ENCODE peak calls at places on chromosomes 13 and 19, in five cellular contexts. E, Y, I, O and T are unnamed samples.

GRCh38 chr13:57996717-57997116 is 365.2 kb downstream of the PCDH17 start:
- DNase-seq in I (no peak), E (no peak), Y (no peak), O (no peak), T (no peak)

GRCh38 chr19:15241259-15241658 is 9.0 kb upstream of the EPHX3 start:
- DNase-seq in I (no peak), E (no peak), Y (no peak), O (no peak), T (no peak)

GRCh38 chr19:10214784-10215183 is 16.3 kb downstream of the S1PR2 start:
- DNase-seq in E (no peak), Y (no peak), I (no peak), O (no peak), T (no peak)

GRCh38 chr13:110475550-110476219 is 85.8 kb downstream of the RAB20 start:
- DNase-seq in O (no peak), I (no peak), Y (no peak), E (no peak), T (no peak)

GRCh38 chr13:47036291-47037008 is 139.6 kb upstream of the HTR2A start:
- DNase-seq in I (no peak), O (no peak), E (no peak), Y (no peak), T (no peak)

GRCh38 chr13:44921931-44922758 is 67.1 kb downstream of the NUFIP1 start:
- DNase-seq in I (peak), E (no peak), Y (peak), O (peak), T (no peak)

GRCh38 chr19:27765912-27766725 is 1446.8 kb downstream of the UQCRFS1 start:
- DNase-seq in O (no peak), Y (no peak), I (no peak), E (no peak), T (no peak)

GRCh38 chr19:36605839-36606478 is 846 bp downstream of the ZNF382 start:
- DNase-seq in E (no peak), O (peak), Y (no peak), I (no peak), T (no peak)

GRCh38 chr19:17163652-17164051 is 51.5 kb upstream of the USE1 start:
- DNase-seq in I (no peak), Y (no peak), E (no peak), O (no peak), T (no peak)

GRCh38 chr13:60759499-60759898 is 362.5 kb downstream of the TDRD3 start:
- DNase-seq in O (peak), E (no peak), I (peak), Y (no peak), T (no peak)

GRCh38 chr19:18606281-18607221 is at the start of gene CRLF1:
- DNase-seq in E (no peak), O (no peak), I (no peak), Y (no peak), T (no peak)

GRCh38 chr13:91024157-91024792 is 323.2 kb upstream of the MIR17HG start:
- DNase-seq in O (no peak), I (no peak), E (no peak), Y (no peak), T (no peak)

GRCh38 chr19:18785179-18786124 is 5.7 kb downstream of the COMP start:
- DNase-seq in I (peak), E (peak), Y (peak), O (peak), T (no peak)

GRCh38 chr13:40221460-40222201 is 444.8 kb downstream of the FOXO1 start:
- DNase-seq in O (no peak), Y (peak), I (no peak), E (no peak), T (no peak)

GRCh38 chr19:30334841-30335240 is 37.3 kb upstream of the ZNF536 start:
- DNase-seq in O (no peak), I (no peak), Y (no peak), E (no peak), T (no peak)

GRCh38 chr19:35295453-35295791 is 3.5 kb downstream of the MAG start:
- DNase-seq in I (no peak), E (no peak), O (no peak), Y (no peak), T (no peak)

GRCh38 chr19:10514211-10515145 is 2.8 kb downstream of the S1PR5 start:
- DNase-seq in Y (no peak), E (peak), O (no peak), I (no peak), T (no peak)

GRCh38 chr19:21824679-21825078 is 11.3 kb downstream of the ZNF43 start:
- DNase-seq in I (no peak), Y (no peak), O (no peak), E (no peak), T (no peak)

GRCh38 chr13:110950819-110951570 is 36.1 kb upstream of the ANKRD10 start:
- DNase-seq in Y (no peak), E (no peak), O (no peak), I (no peak), T (no peak)

GRCh38 chr13:76912476-76912875 is 26.3 kb upstream of the KCTD12 start:
- DNase-seq in I (no peak), O (no peak), E (no peak), Y (no peak), T (no peak)

GRCh38 chr19:1904385-1905070 is 671 bp upstream of the ADAT3 start:
- DNase-seq in Y (peak), O (no peak), I (peak), E (no peak), T (peak)

GRCh38 chr13:111951982-111952565 is 114.9 kb upstream of the SOX1 start:
- DNase-seq in I (no peak), Y (no peak), E (no peak), O (no peak), T (no peak)

GRCh38 chr13:103605546-103606326 is 539.5 kb upstream of the SLC10A2 start:
- DNase-seq in I (no peak), E (no peak), O (no peak), Y (no peak), T (no peak)

GRCh38 chr13:50690020-50690419 is 153.5 kb downstream of the DLEU7 start:
- DNase-seq in I (no peak), Y (no peak), O (no peak), E (no peak), T (no peak)

GRCh38 chr13:107211073-107211472 is 643.1 kb upstream of the ARGLU1 start:
- DNase-seq in I (peak), O (peak), Y (peak), E (peak), T (no peak)

GRCh38 chr19:35859414-35859813 is 2.7 kb downstream of the KIRREL2 start:
- DNase-seq in O (no peak), Y (no peak), E (no peak), I (no peak), T (no peak)

GRCh38 chr19:4217429-4218264 is 11.7 kb upstream of the EBI3 start:
- DNase-seq in Y (no peak), I (no peak), O (no peak), E (no peak), T (no peak)

GRCh38 chr19:51800849-51801244 is 5.9 kb downstream of the FPR3 start:
- DNase-seq in E (no peak), O (no peak), Y (no peak), I (no peak), T (no peak)

GRCh38 chr13:95553614-95554385 is 1.3 kb downstream of the CLDN10 start:
- DNase-seq in I (peak), E (no peak), O (no peak), Y (no peak), T (no peak)

GRCh38 chr13:60351816-60352215 is 45.2 kb upstream of the TDRD3 start:
- DNase-seq in E (no peak), I (no peak), Y (no peak), O (no peak), T (no peak)

GRCh38 chr13:48818495-48818961 is 157.2 kb upstream of the FNDC3A start:
- DNase-seq in O (peak), E (no peak), Y (no peak), I (no peak), T (no peak)

GRCh38 chr13:40401911-40402776 is 264.3 kb downstream of the FOXO1 start:
- DNase-seq in O (peak), E (peak), Y (peak), I (peak), T (peak)

GRCh38 chr13:52850396-52851152 is 2.1 kb upstream of the PCDH8 start:
- DNase-seq in E (peak), I (peak), Y (peak), O (peak), T (no peak)

GRCh38 chr19:4268816-4269430 is 10.1 kb upstream of the SHD start:
- DNase-seq in I (no peak), O (no peak), E (no peak), Y (no peak), T (no peak)

GRCh38 chr19:21566073-21566472 is 60.7 kb downstream of the ZNF429 start:
- DNase-seq in Y (no peak), E (no peak), O (no peak), I (no peak), T (no peak)

GRCh38 chr13:27794075-27794691 is 1.9 kb downstream of the GSX1 start:
- DNase-seq in O (no peak), I (no peak), E (no peak), Y (no peak), T (no peak)

GRCh38 chr13:27796544-27797227 is 4.4 kb downstream of the GSX1 start:
- DNase-seq in Y (no peak), O (no peak), I (no peak), E (no peak), T (no peak)

GRCh38 chr13:27794921-27795717 is 2.8 kb downstream of the GSX1 start:
- DNase-seq in O (no peak), E (no peak), I (no peak), Y (no peak), T (no peak)

GRCh38 chr13:27795718-27796019 is 3.4 kb downstream of the GSX1 start:
- DNase-seq in I (no peak), Y (no peak), O (no peak), E (no peak), T (no peak)

DNA sequence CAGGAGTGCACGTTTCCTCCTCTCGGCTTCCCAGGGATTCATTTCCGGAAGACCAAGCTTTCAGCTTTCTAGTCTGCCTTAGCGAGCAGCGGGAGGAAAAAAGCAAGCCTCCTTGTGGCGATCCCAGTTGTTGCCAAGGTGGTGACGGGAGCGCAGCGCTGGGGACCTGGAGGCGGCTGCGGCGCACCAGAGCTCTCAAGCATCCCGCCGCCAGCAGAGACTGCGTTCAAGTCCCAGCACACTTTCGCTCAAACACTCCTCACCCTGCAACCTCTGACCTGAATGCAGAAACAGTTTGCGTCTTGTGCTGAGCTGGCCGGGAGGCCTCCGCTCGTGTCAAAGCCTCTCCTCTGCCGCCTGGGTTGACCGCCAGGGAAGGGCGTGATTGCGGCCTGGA is 4.9 kb downstream of the GSX1 start:
- DNase-seq in Y (no peak), O (peak), I (no peak), E (peak), T (no peak)
- TF ChIP-seq CTCF in Y (no peak), O (peak), I (no peak), E (peak), T (no peak)

DNA sequence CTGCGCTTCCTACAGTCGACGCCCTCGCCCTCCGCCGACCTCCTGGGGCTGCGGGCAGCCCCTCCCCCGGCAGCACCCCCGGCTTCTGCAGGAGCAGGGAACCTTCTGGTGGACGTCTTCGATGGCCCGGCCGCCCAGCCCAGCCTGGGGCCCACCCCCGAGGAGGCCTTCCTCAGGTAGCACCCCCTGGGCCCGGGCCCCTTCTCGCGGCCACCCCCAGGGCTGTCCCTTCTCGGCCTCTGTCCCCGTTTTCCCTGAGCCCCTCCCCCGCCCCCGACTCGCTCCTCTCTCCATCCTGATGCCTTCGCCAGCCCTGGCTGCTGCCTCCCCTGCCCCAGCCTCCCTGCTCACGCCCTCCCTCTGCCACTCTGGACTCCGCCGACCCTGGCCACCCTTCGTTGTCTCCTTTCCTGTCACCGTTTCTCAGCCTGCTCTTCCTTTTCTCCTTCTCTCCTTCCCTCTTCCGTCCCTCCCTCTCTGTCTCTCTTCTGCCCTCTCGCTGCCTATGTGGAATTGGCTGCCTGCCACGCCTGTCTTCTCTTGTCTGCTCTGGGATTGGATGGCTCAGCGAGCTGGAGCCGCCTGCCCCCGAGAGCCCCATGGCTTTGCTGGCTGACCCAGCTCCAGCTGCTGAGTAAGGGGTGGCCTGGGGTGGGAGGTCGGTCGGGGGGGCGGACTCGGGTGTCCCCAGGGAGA is 11.0 kb downstream of the FUZ start:
- DNase-seq in O (peak), I (peak), E (peak), Y (peak), T (no peak)
- TF ChIP-seq CTCF in O (peak), I (no peak), E (peak), Y (peak), T (no peak)

DNA sequence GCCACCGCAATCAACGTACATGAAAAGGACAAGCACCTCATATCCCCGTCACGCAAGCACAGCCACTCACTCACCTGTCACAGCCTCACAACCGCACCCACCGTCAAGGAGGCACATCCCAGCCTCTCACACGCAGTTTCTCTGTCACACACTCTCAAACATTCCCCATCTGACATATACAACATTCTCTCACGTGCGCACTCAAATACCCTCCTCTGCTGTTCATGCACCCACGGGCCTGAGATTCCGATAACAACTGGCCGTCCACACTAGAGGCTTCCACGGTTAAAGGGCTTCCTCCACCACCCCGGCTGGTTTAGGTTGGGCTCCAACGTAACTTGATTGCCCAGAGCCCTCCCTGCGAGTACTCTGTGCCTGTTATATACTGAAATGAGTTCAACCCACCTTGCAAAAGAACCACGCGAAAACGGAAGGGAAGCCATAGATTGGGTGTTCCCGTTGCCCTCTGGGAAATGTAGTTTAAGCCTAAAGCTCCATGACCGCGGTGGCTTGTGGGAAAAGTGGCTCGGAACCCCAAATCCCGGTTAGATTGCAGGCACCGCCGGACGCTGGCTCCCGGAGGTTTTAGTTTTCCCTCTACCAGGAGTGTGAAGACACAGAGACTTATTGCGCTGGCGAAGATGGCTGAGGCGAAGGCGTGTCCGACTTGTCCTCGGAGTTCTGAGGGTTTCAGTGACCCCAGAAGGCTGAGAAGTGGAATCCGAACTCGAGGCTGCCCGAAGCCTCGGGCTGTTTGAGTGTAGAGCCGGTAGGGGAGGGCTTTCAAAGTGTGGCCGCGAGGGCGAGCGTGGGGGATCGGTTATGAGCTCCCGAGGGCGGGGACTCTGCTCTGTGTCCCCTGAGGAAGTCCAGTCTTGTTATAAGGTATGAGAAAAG is at the start of gene ZNF573:
- DNase-seq in I (peak), Y (peak), O (peak), E (peak), T (peak)
- TF ChIP-seq CTCF in I (peak), Y (peak), O (peak), E (no peak), T (no peak)

DNA sequence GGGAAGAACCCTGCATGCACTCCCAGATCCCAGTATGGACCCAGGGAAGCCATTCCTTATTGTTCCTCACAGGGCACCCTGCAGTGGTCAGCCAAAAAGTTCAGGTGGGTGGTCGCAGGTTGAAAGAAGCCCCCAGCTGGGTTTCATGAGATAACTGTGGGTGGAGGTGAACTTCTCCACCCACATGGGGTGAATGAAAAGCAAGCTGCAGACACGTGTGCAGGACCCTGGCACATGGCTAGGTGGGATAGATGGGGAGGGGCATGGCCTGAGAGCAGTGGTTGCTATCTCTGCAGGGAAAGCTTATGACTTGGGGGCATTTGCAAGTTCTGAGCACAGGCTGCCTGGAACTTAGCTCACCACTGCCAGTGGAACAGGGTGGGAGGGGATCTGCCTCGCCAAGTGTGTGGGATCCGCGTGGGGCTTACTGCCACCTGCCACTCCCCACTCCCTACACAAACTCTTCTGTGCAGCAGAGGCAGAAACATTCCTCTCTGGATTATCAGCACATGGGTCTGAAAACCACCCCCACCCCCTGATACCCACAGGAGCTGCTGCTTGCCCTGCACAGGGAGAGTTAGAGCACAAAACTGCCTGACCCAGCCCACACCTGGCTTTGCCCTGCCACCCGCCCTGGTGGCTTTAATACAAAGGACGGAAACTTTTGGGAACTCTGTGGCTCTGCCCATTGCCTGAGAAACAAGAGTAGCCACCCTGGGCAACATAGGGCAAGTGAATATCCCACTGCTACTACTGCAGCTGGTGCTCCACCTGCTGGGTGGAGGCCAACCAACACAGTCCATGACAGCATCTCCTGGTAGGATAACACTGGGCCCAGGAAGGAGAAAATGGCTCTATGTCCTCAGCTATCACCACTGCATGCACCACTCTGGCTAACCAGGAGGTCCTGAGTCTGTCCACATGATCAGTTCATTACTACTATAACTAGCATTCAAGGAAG is 24.4 kb downstream of the PLA2G4C start:
- DNase-seq in O (no peak), I (no peak), E (peak), Y (no peak), T (no peak)
- TF ChIP-seq CTCF in O (peak), I (no peak), E (peak), Y (no peak), T (no peak)